ENCODE peak calls at places on chromosomes 6 and 20, in nine cellular contexts. One of them, this sample, is unnamed.

GRCh38 chr6:157981395-157982296 is at the start of gene SYNJ2:
- DNase-seq in uterus: peak
- DNase-seq in K562: peak
- DNase-seq in NB4: peak
- DNase-seq in H54: peak
- DNase-seq in adrenal gland: peak
- DNase-seq in spleen: peak
- DNase-seq in ovary: peak
- DNase-seq in prostate gland: peak
- DNase-seq in this sample: peak

GRCh38 chr6:32249262-32249661 is 25.4 kb upstream of the NOTCH4 start:
- DNase-seq in NB4: no peak
- DNase-seq in spleen: no peak
- DNase-seq in K562: no peak
- DNase-seq in uterus: no peak
- DNase-seq in H54: no peak
- DNase-seq in ovary: no peak
- DNase-seq in prostate gland: no peak
- DNase-seq in adrenal gland: no peak
- DNase-seq in this sample: no peak

GRCh38 chr6:169274761-169275160 is 21.1 kb upstream of the THBS2 start:
- DNase-seq in K562: no peak
- DNase-seq in H54: no peak
- DNase-seq in prostate gland: no peak
- DNase-seq in uterus: no peak
- DNase-seq in spleen: no peak
- DNase-seq in adrenal gland: peak
- DNase-seq in ovary: no peak
- DNase-seq in NB4: no peak
- DNase-seq in this sample: no peak

GRCh38 chr6:99416892-99417767 is 8.0 kb downstream of the PNISR start:
- DNase-seq in prostate gland: no peak
- DNase-seq in ovary: no peak
- DNase-seq in adrenal gland: no peak
- DNase-seq in uterus: no peak
- DNase-seq in K562: no peak
- DNase-seq in NB4: no peak
- DNase-seq in H54: no peak
- DNase-seq in spleen: no peak
- DNase-seq in this sample: no peak

GRCh38 chr20:52105045-52105572 is 86.5 kb downstream of the ZFP64 start:
- DNase-seq in adrenal gland: peak
- DNase-seq in spleen: no peak
- DNase-seq in K562: no peak
- DNase-seq in uterus: no peak
- DNase-seq in prostate gland: no peak
- DNase-seq in ovary: no peak
- DNase-seq in NB4: no peak
- DNase-seq in H54: peak
- DNase-seq in this sample: no peak

GRCh38 chr20:23666189-23666588 is 22.6 kb downstream of the CST4 start:
- DNase-seq in NB4: peak
- DNase-seq in adrenal gland: no peak
- DNase-seq in prostate gland: no peak
- DNase-seq in K562: no peak
- DNase-seq in uterus: no peak
- DNase-seq in ovary: no peak
- DNase-seq in H54: no peak
- DNase-seq in spleen: no peak
- DNase-seq in this sample: no peak

GRCh38 chr6:98044168-98044567 is 761.2 kb upstream of the MMS22L start:
- DNase-seq in spleen: no peak
- DNase-seq in adrenal gland: no peak
- DNase-seq in ovary: no peak
- DNase-seq in prostate gland: no peak
- DNase-seq in H54: no peak
- DNase-seq in uterus: no peak
- DNase-seq in K562: no peak
- DNase-seq in NB4: no peak
- DNase-seq in this sample: no peak

GRCh38 chr20:19457551-19457950 is 245.1 kb downstream of the SLC24A3 start:
- DNase-seq in adrenal gland: no peak
- DNase-seq in NB4: no peak
- DNase-seq in H54: no peak
- DNase-seq in uterus: no peak
- DNase-seq in prostate gland: no peak
- DNase-seq in ovary: no peak
- DNase-seq in K562: no peak
- DNase-seq in spleen: no peak
- DNase-seq in this sample: no peak

GRCh38 chr6:89079611-89080213 is 839 bp upstream of the PNRC1 start:
- DNase-seq in NB4: peak
- DNase-seq in prostate gland: peak
- DNase-seq in ovary: peak
- DNase-seq in spleen: peak
- DNase-seq in H54: no peak
- DNase-seq in adrenal gland: peak
- DNase-seq in uterus: peak
- DNase-seq in K562: no peak
- DNase-seq in this sample: peak

GRCh38 chr6:81383472-81383871 is 369.0 kb downstream of the TENT5A start:
- DNase-seq in H54: no peak
- DNase-seq in spleen: no peak
- DNase-seq in ovary: no peak
- DNase-seq in NB4: no peak
- DNase-seq in prostate gland: no peak
- DNase-seq in uterus: no peak
- DNase-seq in adrenal gland: no peak
- DNase-seq in K562: no peak
- DNase-seq in this sample: no peak

GRCh38 chr6:16184129-16184528 is 54.3 kb upstream of the GMPR start:
- DNase-seq in H54: no peak
- DNase-seq in adrenal gland: peak
- DNase-seq in spleen: no peak
- DNase-seq in K562: peak
- DNase-seq in ovary: no peak
- DNase-seq in NB4: peak
- DNase-seq in uterus: no peak
- DNase-seq in prostate gland: no peak
- DNase-seq in this sample: peak

DNA sequence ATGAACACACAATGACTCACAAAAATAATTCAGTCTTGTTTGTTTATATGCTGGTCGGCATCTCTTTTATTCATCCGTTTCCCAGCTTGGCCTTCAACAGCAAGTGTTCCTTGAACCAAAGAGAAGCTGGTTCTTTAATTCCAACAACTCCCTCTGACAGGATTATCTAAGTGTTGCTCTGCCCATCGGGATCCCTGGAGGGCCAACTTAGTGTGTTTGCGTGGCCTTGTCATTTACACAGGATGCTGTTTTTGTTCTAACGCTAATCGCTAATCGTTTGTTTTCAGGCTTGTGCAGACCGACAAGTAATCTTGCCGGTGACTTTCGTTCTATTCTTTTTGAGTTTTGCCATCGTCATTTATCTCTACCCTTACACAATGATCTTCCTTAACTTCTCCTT is 267.4 kb upstream of the EXOC2 start:
- DNase-seq in K562: no peak
- DNase-seq in adrenal gland: no peak
- DNase-seq in spleen: no peak
- DNase-seq in NB4: no peak
- DNase-seq in prostate gland: no peak
- DNase-seq in H54: no peak
- DNase-seq in uterus: no peak
- DNase-seq in ovary: no peak
- DNase-seq in this sample: no peak
- TF ChIP-seq POLR2A in K562: no peak
- TF ChIP-seq POLR2A in adrenal gland: no peak
- TF ChIP-seq POLR2A in spleen: no peak
- TF ChIP-seq POLR2A in NB4: no peak
- TF ChIP-seq POLR2A in prostate gland: no peak
- TF ChIP-seq POLR2A in H54: no peak
- TF ChIP-seq POLR2A in uterus: no peak
- TF ChIP-seq POLR2A in ovary: no peak
- TF ChIP-seq POLR2A in this sample: no peak

GRCh38 chr20:50731055-50731929 is at the start of gene PARD6B:
- DNase-seq in uterus: peak
- DNase-seq in NB4: peak
- DNase-seq in K562: peak
- DNase-seq in prostate gland: peak
- DNase-seq in ovary: peak
- DNase-seq in adrenal gland: peak
- DNase-seq in spleen: peak
- DNase-seq in H54: peak
- DNase-seq in this sample: peak
- TF ChIP-seq POLR2A in uterus: peak
- TF ChIP-seq POLR2A in NB4: no peak
- TF ChIP-seq POLR2A in K562: peak
- TF ChIP-seq POLR2A in prostate gland: peak
- TF ChIP-seq POLR2A in ovary: peak
- TF ChIP-seq POLR2A in adrenal gland: peak
- TF ChIP-seq POLR2A in spleen: peak
- TF ChIP-seq POLR2A in H54: no peak
- TF ChIP-seq POLR2A in this sample: peak

GRCh38 chr6:43772571-43773049 is 2.6 kb downstream of the VEGFA start:
- DNase-seq in H54: no peak
- DNase-seq in NB4: peak
- DNase-seq in K562: peak
- DNase-seq in spleen: peak
- DNase-seq in prostate gland: no peak
- DNase-seq in uterus: no peak
- DNase-seq in ovary: no peak
- DNase-seq in adrenal gland: peak
- DNase-seq in this sample: peak

GRCh38 chr6:43769526-43770416 is at the start of gene VEGFA:
- DNase-seq in ovary: peak
- DNase-seq in uterus: peak
- DNase-seq in H54: peak
- DNase-seq in prostate gland: peak
- DNase-seq in K562: peak
- DNase-seq in adrenal gland: peak
- DNase-seq in NB4: peak
- DNase-seq in spleen: peak
- DNase-seq in this sample: peak

GRCh38 chr6:43771858-43772570 is 2.0 kb downstream of the VEGFA start:
- DNase-seq in prostate gland: peak
- DNase-seq in K562: peak
- DNase-seq in H54: peak
- DNase-seq in spleen: peak
- DNase-seq in ovary: peak
- DNase-seq in NB4: peak
- DNase-seq in adrenal gland: peak
- DNase-seq in uterus: peak
- DNase-seq in this sample: peak

GRCh38 chr6:43770417-43771209 is 602 bp downstream of the VEGFA start:
- DNase-seq in adrenal gland: peak
- DNase-seq in K562: peak
- DNase-seq in spleen: peak
- DNase-seq in ovary: peak
- DNase-seq in uterus: peak
- DNase-seq in H54: peak
- DNase-seq in NB4: peak
- DNase-seq in prostate gland: peak
- DNase-seq in this sample: peak

DNA sequence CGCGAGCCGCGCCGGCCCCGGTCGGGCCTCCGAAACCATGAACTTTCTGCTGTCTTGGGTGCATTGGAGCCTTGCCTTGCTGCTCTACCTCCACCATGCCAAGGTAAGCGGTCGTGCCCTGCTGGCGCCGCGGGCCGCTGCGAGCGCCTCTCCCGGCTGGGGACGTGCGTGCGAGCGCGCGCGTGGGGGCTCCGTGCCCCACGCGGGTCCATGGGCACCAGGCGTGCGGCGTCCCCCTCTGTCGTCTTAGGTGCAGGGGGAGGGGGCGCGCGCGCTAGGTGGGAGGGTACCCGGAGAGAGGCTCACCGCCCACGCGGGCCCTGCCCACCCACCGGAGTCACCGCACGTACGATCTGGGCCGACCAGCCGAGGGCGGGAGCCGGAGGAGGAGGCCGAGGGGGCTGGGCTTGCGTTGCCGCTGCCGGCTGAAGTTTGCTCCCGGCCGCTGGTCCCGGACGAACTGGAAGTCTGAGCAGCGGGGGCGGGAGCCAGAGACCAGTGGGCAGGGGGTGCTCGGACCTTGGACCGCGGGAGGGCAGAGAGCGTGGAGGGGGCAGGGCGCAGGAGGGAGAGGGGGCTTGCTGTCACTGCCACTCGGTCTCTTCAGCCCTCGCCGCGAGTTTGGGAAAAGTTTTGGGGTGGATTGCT is 1.3 kb downstream of the VEGFA start:
- DNase-seq in uterus: peak
- DNase-seq in NB4: peak
- DNase-seq in K562: peak
- DNase-seq in adrenal gland: peak
- DNase-seq in ovary: peak
- DNase-seq in H54: peak
- DNase-seq in prostate gland: peak
- DNase-seq in spleen: peak
- DNase-seq in this sample: peak
- TF ChIP-seq POLR2A in uterus: peak
- TF ChIP-seq POLR2A in NB4: no peak
- TF ChIP-seq POLR2A in K562: no peak
- TF ChIP-seq POLR2A in adrenal gland: peak
- TF ChIP-seq POLR2A in ovary: peak
- TF ChIP-seq POLR2A in H54: no peak
- TF ChIP-seq POLR2A in prostate gland: no peak
- TF ChIP-seq POLR2A in spleen: no peak
- TF ChIP-seq POLR2A in this sample: peak

GRCh38 chr6:36607782-36608386 is 13.7 kb downstream of the SRSF3 start:
- DNase-seq in NB4: no peak
- DNase-seq in adrenal gland: no peak
- DNase-seq in prostate gland: peak
- DNase-seq in H54: no peak
- DNase-seq in spleen: peak
- DNase-seq in K562: no peak
- DNase-seq in ovary: no peak
- DNase-seq in uterus: no peak
- DNase-seq in this sample: no peak

GRCh38 chr6:36610576-36611336 is 16.6 kb downstream of the SRSF3 start:
- DNase-seq in prostate gland: no peak
- DNase-seq in H54: no peak
- DNase-seq in uterus: no peak
- DNase-seq in spleen: peak
- DNase-seq in NB4: no peak
- DNase-seq in ovary: no peak
- DNase-seq in adrenal gland: no peak
- DNase-seq in K562: no peak
- DNase-seq in this sample: no peak

GRCh38 chr6:36608788-36609563 is 14.8 kb downstream of the SRSF3 start:
- DNase-seq in H54: no peak
- DNase-seq in K562: no peak
- DNase-seq in spleen: no peak
- DNase-seq in adrenal gland: no peak
- DNase-seq in uterus: no peak
- DNase-seq in NB4: no peak
- DNase-seq in prostate gland: no peak
- DNase-seq in ovary: no peak
- DNase-seq in this sample: no peak

GRCh38 chr6:36610041-36610440 is 15.9 kb downstream of the SRSF3 start:
- DNase-seq in NB4: no peak
- DNase-seq in H54: no peak
- DNase-seq in prostate gland: no peak
- DNase-seq in uterus: no peak
- DNase-seq in ovary: no peak
- DNase-seq in spleen: peak
- DNase-seq in adrenal gland: no peak
- DNase-seq in K562: no peak
- DNase-seq in this sample: no peak

GRCh38 chr6:36609582-36609981 is 15.4 kb downstream of the SRSF3 start:
- DNase-seq in uterus: no peak
- DNase-seq in H54: no peak
- DNase-seq in NB4: no peak
- DNase-seq in ovary: no peak
- DNase-seq in K562: no peak
- DNase-seq in adrenal gland: no peak
- DNase-seq in spleen: no peak
- DNase-seq in prostate gland: no peak
- DNase-seq in this sample: no peak
- TF ChIP-seq POLR2A in uterus: no peak
- TF ChIP-seq POLR2A in H54: no peak
- TF ChIP-seq POLR2A in NB4: no peak
- TF ChIP-seq POLR2A in ovary: no peak
- TF ChIP-seq POLR2A in K562: peak
- TF ChIP-seq POLR2A in adrenal gland: no peak
- TF ChIP-seq POLR2A in spleen: no peak
- TF ChIP-seq POLR2A in prostate gland: no peak
- TF ChIP-seq POLR2A in this sample: peak

This sample was measured in erythroblast.